ENCODE peak calls at places on chromosomes 5 and 9, in nine cellular contexts. L is kidney epithelial cell; M is dorsolateral prefrontal cortex; I is colonic mucosa; D is A549; V is CD8-positive, alpha-beta T cell; C is Peyer's patch; B is BJ; G is sigmoid colon. P is an unnamed sample.

GRCh38 chr9:95570646-95571045 is 53.9 kb upstream of the PTCH1 start:
- DNase-seq in G (no peak), C (no peak), D (no peak), V (no peak), B (no peak), I (no peak), L (no peak), M (no peak), P (peak)

GRCh38 chr5:173969167-173970049 is 19.6 kb upstream of the C5orf47 start:
- DNase-seq in M (no peak), G (no peak), D (peak), C (no peak), B (no peak), I (no peak), V (no peak), L (no peak), P (peak)

GRCh38 chr5:131413605-131414559 is 150.0 kb downstream of the CDC42SE2 start:
- DNase-seq in G (no peak), B (no peak), M (no peak), C (no peak), V (no peak), L (no peak), D (no peak), I (no peak), P (no peak)

GRCh38 chr9:129868571-129869486 is 33.6 kb downstream of the USP20 start:
- DNase-seq in C (peak), M (no peak), D (no peak), G (no peak), L (no peak), B (no peak), V (peak), I (peak), P (no peak)

GRCh38 chr9:110283736-110284135 is 27.4 kb upstream of the TXN start:
- DNase-seq in G (no peak), M (no peak), C (no peak), V (no peak), I (no peak), L (no peak), B (no peak), D (no peak), P (peak)

GRCh38 chr5:79229357-79230174 is 6.4 kb upstream of the JMY start:
- DNase-seq in C (no peak), I (no peak), B (peak), V (no peak), G (no peak), L (no peak), M (no peak), D (no peak), P (peak)

GRCh38 chr5:72107874-72108199 is 562 bp downstream of the MAP1B start:
- DNase-seq in B (no peak), I (no peak), M (no peak), D (peak), V (no peak), L (no peak), C (no peak), G (no peak), P (no peak)

GRCh38 chr5:172412724-172413260 is 41.5 kb downstream of the SH3PXD2B start:
- DNase-seq in B (peak), C (peak), D (no peak), M (no peak), L (peak), V (no peak), G (peak), I (peak), P (peak)

GRCh38 chr9:94922691-94923107 is 196.2 kb downstream of the AOPEP start:
- DNase-seq in D (no peak), V (no peak), L (no peak), B (no peak), G (peak), I (no peak), C (no peak), M (no peak), P (peak)

GRCh38 chr9:131100445-131100844 is 4.1 kb downstream of the AIF1L start:
- DNase-seq in G (no peak), M (no peak), L (peak), D (no peak), C (no peak), V (no peak), I (no peak), B (no peak), P (no peak)

GRCh38 chr5:18375637-18376036 is 741.4 kb downstream of the TAF11L14 start:
- DNase-seq in B (no peak), C (no peak), G (no peak), L (no peak), V (no peak), D (no peak), M (no peak), I (no peak), P (no peak)

GRCh38 chr5:69364850-69365249 is 4.5 kb downstream of the AK6 start:
- DNase-seq in M (no peak), L (no peak), B (no peak), C (no peak), G (no peak), D (no peak), I (no peak), V (no peak), P (peak)

GRCh38 chr9:136117291-136118060 is 1.2 kb downstream of the TMEM250 start:
- DNase-seq in B (no peak), D (no peak), I (peak), M (no peak), L (no peak), C (no peak), V (no peak), G (no peak), P (no peak)

GRCh38 chr9:136268318-136268717 is 22.7 kb upstream of the QSOX2 start:
- DNase-seq in V (no peak), I (no peak), G (no peak), M (no peak), L (no peak), B (no peak), C (no peak), D (no peak), P (no peak)

GRCh38 chr9:121732383-121732782 is 80.9 kb downstream of the DAB2IP start:
- DNase-seq in C (no peak), G (no peak), L (no peak), B (no peak), V (no peak), I (no peak), M (no peak), D (no peak), P (no peak)

GRCh38 chr5:57592236-57592635 is 109.6 kb upstream of the ACTBL2 start:
- DNase-seq in M (no peak), B (no peak), G (no peak), D (no peak), C (no peak), I (no peak), V (no peak), L (no peak), P (peak)

GRCh38 chr9:38024036-38024681 is 44.9 kb downstream of the SHB start:
- DNase-seq in I (no peak), C (no peak), G (peak), L (no peak), M (peak), B (no peak), D (no peak), V (no peak), P (peak)

DNA sequence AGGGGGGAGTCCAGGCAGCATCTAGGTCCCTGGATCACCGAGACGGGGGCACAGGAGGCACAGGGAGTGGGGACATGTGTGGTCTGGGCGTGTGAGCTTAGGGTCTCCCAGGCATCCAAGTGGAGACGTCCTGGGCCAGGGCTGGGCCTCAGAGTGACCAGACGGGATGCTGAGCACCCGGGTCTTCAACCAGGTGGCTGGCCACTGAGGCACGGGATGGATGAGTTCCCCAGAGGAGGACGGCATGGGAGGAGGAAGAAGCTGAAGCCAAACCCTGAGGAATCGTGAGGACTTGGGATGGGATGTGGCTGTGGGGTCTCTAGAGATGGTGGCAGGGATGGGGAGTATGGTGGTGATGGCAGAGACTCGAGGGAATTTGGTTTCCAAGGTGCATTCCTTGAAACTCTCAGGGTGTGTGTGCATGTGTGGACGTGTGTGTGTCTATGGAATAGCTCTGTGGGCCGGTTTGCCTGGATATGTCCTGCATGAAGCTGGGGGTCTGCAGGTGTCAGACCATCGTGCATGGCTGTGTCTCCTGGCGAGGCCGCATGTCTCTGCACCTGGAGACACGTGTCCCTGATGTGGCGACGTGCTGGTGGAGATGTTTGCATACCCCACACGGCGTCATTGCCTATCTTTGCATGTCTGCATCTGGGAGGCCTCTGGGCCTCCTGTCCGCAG is 88.2 kb downstream of the LMX1B start:
- DNase-seq in I (no peak), M (no peak), C (no peak), V (no peak), L (no peak), D (no peak), G (peak), B (no peak), P (no peak)
- H3K4me3 ChIP-seq in I (no peak), M (no peak), C (no peak), V (no peak), L (no peak), D (no peak), G (no peak), B (no peak), P (no peak)

DNA sequence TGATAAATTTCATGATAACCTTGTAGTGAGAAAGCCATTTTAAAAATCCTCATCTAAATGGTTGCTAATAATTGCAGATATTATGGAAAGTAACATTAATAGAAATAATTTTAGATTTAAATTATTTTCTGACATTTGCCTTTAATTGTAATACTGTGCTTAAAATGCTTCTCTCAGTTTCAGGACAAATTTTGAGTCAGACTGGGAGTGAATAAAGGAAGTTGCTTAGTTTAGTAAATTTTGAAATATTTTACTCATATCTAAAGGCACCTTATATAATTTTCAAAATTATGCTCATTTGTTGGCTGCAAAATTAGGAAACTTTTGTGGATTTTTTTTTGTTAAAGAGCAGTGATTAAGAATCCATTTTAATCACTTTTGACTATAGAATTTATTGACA is 93.8 kb downstream of the CSNK1G3 start:
- DNase-seq in B (no peak), C (no peak), I (no peak), M (no peak), V (no peak), L (no peak), D (no peak), G (no peak), P (no peak)
- H3K4me3 ChIP-seq in B (no peak), C (no peak), I (no peak), M (no peak), V (no peak), L (no peak), D (no peak), G (no peak), P (no peak)

GRCh38 chr5:141494761-141495455 is 6.0 kb downstream of the PCDHGC5 start:
- DNase-seq in G (peak), I (no peak), B (no peak), V (no peak), M (no peak), L (no peak), C (no peak), D (no peak), P (peak)
- H3K4me3 ChIP-seq in G (no peak), I (no peak), B (no peak), V (no peak), M (peak), L (no peak), C (no peak), D (no peak), P (peak)

GRCh38 chr5:83197326-83197725 is 120.0 kb downstream of the XRCC4 start:
- DNase-seq in C (no peak), M (no peak), I (no peak), D (no peak), G (no peak), L (no peak), V (no peak), B (no peak), P (no peak)
- H3K4me3 ChIP-seq in C (no peak), M (no peak), I (no peak), D (no peak), G (no peak), L (no peak), V (no peak), B (no peak), P (no peak)

DNA sequence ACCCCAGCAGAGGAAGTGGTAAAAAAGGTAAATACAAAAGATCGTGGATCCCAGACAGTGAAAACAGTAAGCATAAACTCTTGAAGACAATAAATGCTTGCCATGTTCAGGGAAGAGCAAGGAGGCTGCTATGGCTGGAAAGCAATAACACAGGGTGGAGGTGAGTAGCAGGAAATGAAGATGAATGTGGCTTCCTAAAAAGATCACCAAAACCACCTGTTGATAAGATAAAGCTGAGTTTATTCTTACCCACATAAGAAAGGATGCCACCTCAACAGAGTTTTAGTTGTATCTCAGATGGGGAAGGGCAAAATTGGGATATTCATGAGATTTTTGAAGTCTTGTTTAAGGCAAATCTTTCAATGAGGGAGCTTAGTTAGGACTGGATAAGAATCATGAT is 273.3 kb downstream of the MSX2 start:
- DNase-seq in V (no peak), G (no peak), B (no peak), I (no peak), C (no peak), M (no peak), L (no peak), D (no peak), P (no peak)
- H3K4me3 ChIP-seq in V (no peak), G (no peak), B (no peak), I (no peak), C (no peak), M (no peak), L (no peak), D (no peak), P (no peak)

GRCh38 chr9:14203366-14204056 is 110.4 kb downstream of the NFIB start:
- DNase-seq in L (no peak), V (no peak), B (no peak), I (peak), M (peak), D (no peak), G (peak), C (no peak), P (peak)
- H3K4me3 ChIP-seq in L (no peak), V (no peak), B (no peak), I (no peak), M (peak), D (no peak), G (no peak), C (peak), P (peak)

DNA sequence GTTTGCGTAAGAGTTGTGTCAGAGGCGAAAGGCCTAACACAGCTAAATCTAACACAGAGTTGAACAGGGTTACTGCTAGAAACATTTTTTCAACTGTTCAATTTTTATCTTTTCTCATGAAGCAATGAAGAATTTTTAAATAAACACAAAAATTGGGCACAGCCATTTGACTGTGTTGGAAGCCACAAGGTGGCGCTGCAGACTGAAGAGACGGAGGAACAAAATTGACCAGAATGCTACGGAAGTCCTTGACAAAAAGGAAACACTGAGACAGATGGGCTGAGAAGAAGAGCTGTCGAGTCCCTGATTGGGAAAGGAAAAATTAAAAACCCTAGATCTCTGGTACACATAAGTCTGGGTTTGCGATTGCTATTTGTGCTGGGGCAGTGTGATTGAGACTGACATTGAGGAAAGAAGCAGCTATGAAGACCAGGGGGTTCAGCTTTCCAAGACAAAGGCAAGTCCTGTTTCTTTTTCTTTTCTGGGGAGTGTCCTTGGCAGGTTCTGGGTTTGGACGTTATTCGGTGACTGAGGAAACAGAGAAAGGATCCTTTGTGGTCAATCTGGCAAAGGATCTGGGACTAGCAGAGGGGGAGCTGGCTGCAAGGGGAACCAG is at the start of gene PCDHB9:
- DNase-seq in C (no peak), B (no peak), D (no peak), I (no peak), G (no peak), V (no peak), L (no peak), M (no peak), P (no peak)
- H3K4me3 ChIP-seq in C (no peak), B (peak), D (no peak), I (no peak), G (no peak), V (no peak), L (no peak), M (peak), P (no peak)

DNA sequence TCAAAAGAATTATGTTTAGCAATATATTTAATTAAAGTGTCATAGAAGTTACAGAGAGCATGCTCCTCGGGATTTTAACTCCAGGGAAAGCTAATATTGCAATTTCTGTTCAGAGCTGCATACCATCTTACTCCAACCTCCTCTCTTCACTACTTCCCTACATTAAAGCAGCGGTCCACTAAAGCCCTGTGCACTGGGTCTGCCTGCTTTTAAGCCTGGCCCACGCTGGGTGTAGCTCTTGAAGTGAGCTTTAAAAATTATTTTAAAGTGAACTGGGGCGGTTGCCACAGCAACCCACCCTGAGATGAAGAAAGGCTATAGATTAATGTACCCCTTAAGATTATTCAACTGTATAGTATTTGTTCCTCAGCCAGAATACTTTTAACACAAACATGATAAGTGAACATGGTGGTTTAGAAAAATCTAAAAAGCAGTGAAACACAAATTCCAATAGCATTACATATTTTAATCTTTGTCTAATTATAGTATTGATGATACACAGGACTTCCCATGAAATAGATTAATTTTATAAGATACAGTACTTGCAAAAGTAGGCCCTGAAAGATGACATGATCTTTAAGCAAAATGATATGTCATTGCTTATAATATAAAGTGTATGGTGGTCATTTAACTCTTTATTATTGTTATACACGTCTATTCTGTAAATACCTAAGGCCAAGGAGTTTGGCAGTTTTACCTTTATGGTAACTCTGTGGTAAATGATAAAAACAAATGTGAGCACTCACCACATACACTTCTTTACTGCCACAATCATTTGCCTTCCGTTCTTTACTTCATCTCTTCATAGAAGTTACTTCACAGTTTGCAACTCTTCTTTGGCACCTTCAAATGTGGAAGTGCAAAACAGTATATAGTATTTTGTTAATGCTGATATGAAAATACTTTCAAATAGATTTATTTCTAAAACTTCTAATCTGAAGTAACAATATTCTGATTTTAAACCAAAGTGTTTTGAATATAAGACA is 4.1 kb upstream of the MEF2C start:
- DNase-seq in B (no peak), V (no peak), C (peak), L (no peak), D (no peak), M (no peak), I (no peak), G (no peak), P (peak)
- H3K4me3 ChIP-seq in B (no peak), V (no peak), C (no peak), L (no peak), D (no peak), M (peak), I (no peak), G (peak), P (no peak)

DNA sequence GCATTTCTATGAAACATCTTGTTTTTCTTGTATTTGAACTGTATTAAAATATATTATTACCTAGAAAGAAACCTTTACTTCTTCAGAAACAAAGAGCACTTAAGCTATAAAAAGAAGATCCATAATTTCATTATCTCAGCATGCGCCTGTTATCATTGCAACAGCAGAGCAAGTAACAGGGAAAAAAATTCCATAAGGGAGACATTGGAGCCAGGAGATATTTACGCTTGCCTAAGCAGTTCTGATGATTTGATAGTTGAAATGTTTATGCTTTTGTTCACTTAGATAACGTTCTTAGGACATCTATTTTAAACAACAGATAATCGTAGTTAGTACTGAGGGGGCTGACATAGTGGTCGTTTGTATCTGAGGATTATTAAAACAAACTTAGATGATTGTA is 252.4 kb downstream of the NNT start:
- DNase-seq in C (no peak), G (no peak), I (no peak), M (no peak), B (no peak), D (no peak), V (no peak), L (no peak), P (no peak)
- H3K4me3 ChIP-seq in C (no peak), G (no peak), I (no peak), M (no peak), B (no peak), D (no peak), V (no peak), L (no peak), P (no peak)

DNA sequence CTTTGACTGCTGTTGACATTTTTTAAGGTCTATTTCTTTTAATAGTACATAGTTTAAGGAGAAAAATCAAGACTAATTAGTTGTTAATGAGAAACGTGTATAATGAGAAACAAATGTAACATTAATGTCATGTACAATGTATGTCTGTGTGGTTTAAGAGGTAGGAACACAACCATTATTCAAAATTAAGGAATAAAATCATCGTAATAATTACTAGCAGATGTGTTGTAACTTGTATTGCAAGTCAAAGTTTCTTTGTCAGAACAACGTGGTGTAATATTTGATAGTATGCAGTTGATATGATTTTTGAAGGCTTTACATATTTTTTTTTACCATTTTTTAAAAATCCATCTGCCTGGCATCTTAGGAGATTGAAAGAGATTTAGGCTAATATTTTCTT is 120.2 kb upstream of the ARRDC3 start:
- DNase-seq in C (no peak), G (no peak), D (no peak), B (no peak), I (no peak), M (no peak), L (no peak), V (no peak), P (no peak)
- H3K4me3 ChIP-seq in C (no peak), G (no peak), D (no peak), B (no peak), I (no peak), M (no peak), L (no peak), V (no peak), P (no peak)